ENCODE peak calls at places on chromosome 10, in four cellular contexts. One of them, this sample, is unnamed. For H3K36me3, the result is how much of the 10 kb centered on the place peaks cover.

GRCh38 chr10:123760648-123761428 is 94.7 kb downstream of the GPR26 start:
- DNase-seq in hepatocyte: no peak
- DNase-seq in GM23338: no peak
- DNase-seq in neuronal stem cell: no peak
- DNase-seq in this sample: no peak

GRCh38 chr10:44853148-44853734 is 57.9 kb upstream of the TMEM72 start:
- DNase-seq in hepatocyte: no peak
- DNase-seq in GM23338: no peak
- DNase-seq in neuronal stem cell: no peak
- DNase-seq in this sample: peak

GRCh38 chr10:22316286-22317120 is at the start of gene COMMD3:
- DNase-seq in hepatocyte: peak
- DNase-seq in GM23338: peak
- DNase-seq in neuronal stem cell: peak
- DNase-seq in this sample: peak

GRCh38 chr10:88800152-88801125 is 2.1 kb upstream of the LIPM start:
- DNase-seq in hepatocyte: no peak
- DNase-seq in GM23338: no peak
- DNase-seq in neuronal stem cell: no peak
- DNase-seq in this sample: peak

GRCh38 chr10:72316748-72317435 is 37.8 kb downstream of the DNAJB12 start:
- DNase-seq in hepatocyte: peak
- DNase-seq in GM23338: no peak
- DNase-seq in neuronal stem cell: no peak
- DNase-seq in this sample: no peak

GRCh38 chr10:43846187-43846680 is 197.6 kb upstream of the ZNF32 start:
- DNase-seq in hepatocyte: no peak
- DNase-seq in GM23338: no peak
- DNase-seq in neuronal stem cell: no peak
- DNase-seq in this sample: peak

GRCh38 chr10:122051609-122052385 is 62.8 kb downstream of the TACC2 start:
- DNase-seq in hepatocyte: peak
- DNase-seq in GM23338: peak
- DNase-seq in neuronal stem cell: peak
- DNase-seq in this sample: peak

GRCh38 chr10:92074126-92074887 is 150.7 kb downstream of the BTAF1 start:
- DNase-seq in hepatocyte: no peak
- DNase-seq in GM23338: no peak
- DNase-seq in neuronal stem cell: no peak
- DNase-seq in this sample: no peak

GRCh38 chr10:3452683-3453388 is 280.3 kb upstream of the PITRM1 start:
- DNase-seq in hepatocyte: peak
- DNase-seq in GM23338: no peak
- DNase-seq in neuronal stem cell: no peak
- DNase-seq in this sample: peak

GRCh38 chr10:25689346-25690095 is 244.5 kb upstream of the MYO3A start:
- DNase-seq in hepatocyte: no peak
- DNase-seq in GM23338: no peak
- DNase-seq in neuronal stem cell: no peak
- DNase-seq in this sample: no peak

GRCh38 chr10:35565602-35566061 is 39.5 kb upstream of the GJD4 start:
- DNase-seq in hepatocyte: no peak
- DNase-seq in GM23338: no peak
- DNase-seq in neuronal stem cell: no peak
- DNase-seq in this sample: no peak

GRCh38 chr10:70367195-70367796 is 15.1 kb downstream of the LRRC20 start:
- DNase-seq in hepatocyte: no peak
- DNase-seq in GM23338: no peak
- DNase-seq in neuronal stem cell: no peak
- DNase-seq in this sample: peak

DNA sequence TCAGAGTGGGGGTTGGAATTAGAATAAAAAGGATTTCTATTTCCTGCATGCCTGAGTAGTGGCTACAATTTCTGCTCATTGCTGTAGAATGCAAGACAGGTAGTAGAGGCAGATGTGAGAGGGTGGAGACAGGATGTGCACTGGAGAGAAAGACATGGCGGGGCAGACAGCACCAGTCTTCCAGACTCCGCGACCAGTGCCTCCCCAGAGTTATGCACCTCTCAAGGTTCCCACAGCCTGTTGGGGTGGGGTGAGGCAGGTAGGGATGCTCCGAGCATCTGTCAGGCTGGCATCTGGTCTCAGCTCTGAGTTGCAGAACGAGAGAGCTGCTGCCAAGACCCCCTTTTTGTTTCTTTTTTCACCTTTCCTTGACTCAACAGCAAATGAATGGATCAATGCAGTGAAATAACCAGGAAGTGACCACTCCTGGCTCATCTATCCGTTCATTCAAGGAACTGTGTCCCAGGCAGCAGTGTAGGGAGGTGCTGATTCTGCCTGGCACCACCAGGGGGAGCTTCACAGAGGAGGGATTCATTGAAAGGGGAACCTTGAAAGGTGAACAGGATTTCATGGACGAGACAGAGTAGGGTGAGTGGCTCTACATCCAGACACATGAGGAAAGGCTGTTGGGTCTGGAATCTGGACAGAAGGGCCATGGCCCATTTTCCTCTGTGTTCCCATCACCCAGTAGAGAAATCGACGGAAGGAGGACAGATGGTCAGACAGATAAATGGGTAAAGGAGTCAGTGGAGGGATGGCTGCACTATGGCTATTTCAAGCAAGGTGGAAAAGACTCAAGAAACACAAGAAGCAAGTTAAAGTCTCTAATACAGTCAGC is 17.2 kb upstream of the SLC18A3 start:
- DNase-seq in hepatocyte: peak
- DNase-seq in GM23338: peak
- DNase-seq in neuronal stem cell: no peak
- DNase-seq in this sample: peak
- H2AFZ ChIP-seq in hepatocyte: no peak
- H2AFZ ChIP-seq in GM23338: no peak
- H2AFZ ChIP-seq in neuronal stem cell: no peak
- H2AFZ ChIP-seq in this sample: no peak

GRCh38 chr10:47388879-47389278 is 4.8 kb upstream of the ZNF488 start:
- DNase-seq in hepatocyte: no peak
- DNase-seq in GM23338: no peak
- DNase-seq in neuronal stem cell: no peak
- DNase-seq in this sample: no peak
- H3K36me3 ChIP-seq in hepatocyte: under half
- H3K36me3 ChIP-seq in GM23338: under half
- H3K36me3 ChIP-seq in neuronal stem cell: under half
- H3K36me3 ChIP-seq in this sample: under half

GRCh38 chr10:91071786-91072185 is 148.7 kb upstream of the PCGF5 start:
- DNase-seq in hepatocyte: no peak
- DNase-seq in GM23338: no peak
- DNase-seq in neuronal stem cell: no peak
- DNase-seq in this sample: no peak
- H3K4me2 ChIP-seq in hepatocyte: no peak
- H3K4me2 ChIP-seq in GM23338: no peak
- H3K4me2 ChIP-seq in neuronal stem cell: no peak
- H3K4me2 ChIP-seq in this sample: no peak

GRCh38 chr10:110426294-110427153 is 71.2 kb upstream of the DUSP5 start:
- DNase-seq in hepatocyte: no peak
- DNase-seq in GM23338: no peak
- DNase-seq in neuronal stem cell: no peak
- DNase-seq in this sample: peak

GRCh38 chr10:110422548-110422947 is 75.2 kb upstream of the DUSP5 start:
- DNase-seq in hepatocyte: no peak
- DNase-seq in GM23338: no peak
- DNase-seq in neuronal stem cell: no peak
- DNase-seq in this sample: no peak

GRCh38 chr10:110425684-110426293 is 71.9 kb upstream of the DUSP5 start:
- DNase-seq in hepatocyte: no peak
- DNase-seq in GM23338: no peak
- DNase-seq in neuronal stem cell: no peak
- DNase-seq in this sample: peak

GRCh38 chr10:110421512-110422138 is 76.1 kb upstream of the DUSP5 start:
- DNase-seq in hepatocyte: no peak
- DNase-seq in GM23338: no peak
- DNase-seq in neuronal stem cell: no peak
- DNase-seq in this sample: no peak

GRCh38 chr10:110423650-110424049 is 74.1 kb upstream of the DUSP5 start:
- DNase-seq in hepatocyte: no peak
- DNase-seq in GM23338: no peak
- DNase-seq in neuronal stem cell: no peak
- DNase-seq in this sample: no peak
- H2AFZ ChIP-seq in hepatocyte: no peak
- H2AFZ ChIP-seq in GM23338: no peak
- H2AFZ ChIP-seq in neuronal stem cell: no peak
- H2AFZ ChIP-seq in this sample: no peak

DNA sequence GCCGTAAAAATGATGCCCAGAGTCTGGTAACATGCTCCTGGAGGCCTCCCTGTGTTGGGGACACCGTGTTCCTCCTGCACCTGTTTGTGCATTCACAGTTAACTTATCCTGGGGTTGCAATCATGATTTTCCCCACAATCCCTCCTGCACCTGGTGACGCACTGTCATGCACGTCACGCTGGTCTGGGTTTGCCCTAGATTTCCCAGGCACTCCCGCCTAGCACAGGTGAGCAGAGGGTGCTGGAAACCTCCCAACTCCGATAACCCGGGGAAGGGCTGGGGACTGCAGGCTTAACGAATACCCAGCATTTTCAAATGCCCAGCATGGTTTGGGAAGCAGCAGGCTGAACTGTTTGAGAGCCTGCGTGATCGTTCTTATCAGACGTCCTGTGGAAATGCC is 427.1 kb downstream of the TCERG1L start:
- DNase-seq in hepatocyte: no peak
- DNase-seq in GM23338: no peak
- DNase-seq in neuronal stem cell: no peak
- DNase-seq in this sample: no peak
- H3K36me3 ChIP-seq in hepatocyte: under half
- H3K36me3 ChIP-seq in GM23338: under half
- H3K36me3 ChIP-seq in neuronal stem cell: under half
- H3K36me3 ChIP-seq in this sample: under half

GRCh38 chr10:101063548-101064414 is 2.0 kb downstream of the KAZALD1 start:
- DNase-seq in hepatocyte: no peak
- DNase-seq in GM23338: peak
- DNase-seq in neuronal stem cell: no peak
- DNase-seq in this sample: no peak
- H3K4me2 ChIP-seq in hepatocyte: peak
- H3K4me2 ChIP-seq in GM23338: peak
- H3K4me2 ChIP-seq in neuronal stem cell: peak
- H3K4me2 ChIP-seq in this sample: peak

DNA sequence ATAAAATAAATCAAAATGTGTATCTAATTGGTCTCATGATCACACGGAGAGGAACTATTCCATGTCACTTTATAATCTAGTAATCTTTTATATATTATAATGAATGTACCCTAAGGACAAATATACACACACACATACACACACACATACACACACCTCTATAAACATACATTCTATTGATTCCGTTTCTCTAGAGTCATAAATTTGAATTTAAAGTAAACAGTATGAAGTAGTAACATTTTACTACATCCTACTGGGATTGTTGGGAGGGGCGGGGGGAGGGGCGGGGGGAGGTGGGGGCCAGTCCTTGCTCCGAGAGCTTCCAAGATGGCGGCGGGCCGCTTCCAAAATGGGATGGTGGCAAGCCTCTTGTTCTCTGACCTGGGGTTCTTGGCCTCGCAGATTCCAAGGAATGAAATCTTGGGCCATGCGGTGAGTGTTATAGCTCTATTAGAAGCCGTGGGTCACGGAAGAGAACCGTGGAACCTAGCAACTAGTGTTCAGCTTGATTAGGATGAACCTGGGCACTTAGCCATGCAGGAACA is 143.2 kb downstream of the REEP3 start:
- DNase-seq in hepatocyte: no peak
- DNase-seq in GM23338: no peak
- DNase-seq in neuronal stem cell: no peak
- DNase-seq in this sample: no peak
- H2AFZ ChIP-seq in hepatocyte: no peak
- H2AFZ ChIP-seq in GM23338: no peak
- H2AFZ ChIP-seq in neuronal stem cell: peak
- H2AFZ ChIP-seq in this sample: no peak

DNA sequence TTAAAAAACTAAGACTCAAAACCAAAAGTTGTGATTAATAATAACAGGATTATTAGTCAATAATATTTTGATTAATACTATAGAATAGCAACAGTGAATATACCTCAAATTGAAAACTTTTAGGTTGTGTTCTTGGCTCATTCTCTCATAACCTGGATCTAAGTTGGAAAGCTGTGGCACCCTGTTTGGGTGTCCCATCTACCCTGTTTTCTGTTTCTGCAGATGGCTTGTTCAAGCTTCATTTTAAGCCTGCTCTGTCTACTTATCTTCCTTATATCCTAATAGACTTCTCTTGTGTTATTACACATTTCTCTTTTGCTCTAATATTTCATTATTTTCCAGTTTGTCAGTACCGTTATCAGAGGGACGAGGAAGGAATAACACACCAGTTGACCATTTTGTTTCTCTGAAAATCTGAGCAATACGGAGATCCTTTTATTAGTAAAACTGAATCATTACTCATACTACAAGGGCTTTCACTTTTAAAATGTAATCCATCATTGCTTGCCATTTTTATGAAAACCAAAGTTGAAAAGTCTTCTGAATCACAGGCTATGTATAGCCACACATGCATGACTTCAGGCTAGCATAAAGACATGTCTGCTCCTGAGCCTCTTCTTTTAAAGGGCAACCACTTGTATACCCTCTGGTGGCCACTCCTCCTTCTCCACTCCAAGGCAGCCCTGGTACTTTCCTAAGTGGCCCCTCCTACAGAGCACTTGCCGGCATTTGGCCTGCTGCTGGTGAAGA is 22.3 kb downstream of the COX15 start:
- DNase-seq in hepatocyte: no peak
- DNase-seq in GM23338: peak
- DNase-seq in neuronal stem cell: no peak
- DNase-seq in this sample: peak
- H3K36me3 ChIP-seq in hepatocyte: under half
- H3K36me3 ChIP-seq in GM23338: under half
- H3K36me3 ChIP-seq in neuronal stem cell: under half
- H3K36me3 ChIP-seq in this sample: under half

GRCh38 chr10:12704488-12704887 is 297.0 kb downstream of the CCDC3 start:
- DNase-seq in hepatocyte: no peak
- DNase-seq in GM23338: no peak
- DNase-seq in neuronal stem cell: no peak
- DNase-seq in this sample: peak
- H3K4me2 ChIP-seq in hepatocyte: no peak
- H3K4me2 ChIP-seq in GM23338: no peak
- H3K4me2 ChIP-seq in neuronal stem cell: no peak
- H3K4me2 ChIP-seq in this sample: peak

DNA sequence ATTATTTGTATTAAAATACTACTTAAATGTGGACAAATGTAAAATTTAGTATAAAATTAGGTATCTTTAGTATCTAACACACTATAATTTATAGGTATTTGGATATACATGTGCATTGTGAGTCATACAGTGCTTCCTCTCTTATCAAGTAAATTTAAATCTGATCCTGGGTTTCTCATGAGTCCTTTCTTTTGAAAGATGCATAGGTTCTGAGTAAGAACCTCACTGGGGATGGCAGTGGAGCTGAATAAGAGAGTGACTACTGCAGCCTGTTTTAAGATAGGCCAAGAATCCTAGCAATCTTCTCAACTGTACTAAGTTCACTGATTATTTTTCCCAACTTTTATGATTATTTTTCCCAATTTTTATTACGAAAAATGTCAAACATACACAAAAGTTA is 16.2 kb downstream of the CEP55 start:
- DNase-seq in hepatocyte: no peak
- DNase-seq in GM23338: no peak
- DNase-seq in neuronal stem cell: no peak
- DNase-seq in this sample: no peak
- H2AFZ ChIP-seq in hepatocyte: no peak
- H2AFZ ChIP-seq in GM23338: no peak
- H2AFZ ChIP-seq in neuronal stem cell: no peak
- H2AFZ ChIP-seq in this sample: no peak

This sample was measured in fibroblast of lung.